ENCODE peak calls at places on chromosomes 6 and 20, in four cellular contexts. H, T, C and F are unnamed samples.

GRCh38 chr20:42610070-42610469 is 579.6 kb downstream of the PTPRT start:
- DNase-seq in C (no peak), H (no peak), T (no peak), F (no peak)

GRCh38 chr6:1856381-1856780 is 246.7 kb downstream of the FOXC1 start:
- DNase-seq in T (no peak), C (no peak), H (no peak), F (no peak)

GRCh38 chr6:74447013-74447412 is 751.0 kb downstream of the CD109 start:
- DNase-seq in T (peak), C (no peak), H (no peak), F (no peak)

GRCh38 chr6:32852018-32852843 is 1.3 kb downstream of the TAP1 start:
- DNase-seq in C (no peak), H (no peak), T (no peak), F (peak)

GRCh38 chr6:399785-400517 is 8.4 kb downstream of the IRF4 start:
- DNase-seq in T (no peak), H (no peak), C (no peak), F (no peak)

GRCh38 chr6:152980656-152981055 is 2.2 kb downstream of the FBXO5 start:
- DNase-seq in H (no peak), C (no peak), T (no peak), F (no peak)

GRCh38 chr20:50320910-50321796 is 130.5 kb downstream of the CEBPB start:
- DNase-seq in C (peak), T (peak), H (peak), F (peak)

GRCh38 chr20:32588040-32588439 is 2.9 kb upstream of the NOL4L start:
- DNase-seq in T (no peak), C (no peak), H (no peak), F (no peak)

GRCh38 chr6:88238065-88238464 is 71.9 kb upstream of the CNR1 start:
- DNase-seq in T (peak), C (no peak), H (no peak), F (no peak)

GRCh38 chr6:52399511-52400315 is 20.4 kb upstream of the EFHC1 start:
- DNase-seq in H (peak), C (no peak), T (peak), F (peak)

GRCh38 chr6:108348655-108349349 is 53.9 kb downstream of the AFG1L start:
- DNase-seq in C (no peak), H (no peak), T (no peak), F (no peak)

GRCh38 chr6:85490516-85491248 is 40.8 kb downstream of the NT5E start:
- DNase-seq in H (no peak), T (no peak), C (no peak), F (peak)

GRCh38 chr6:99344289-99344688 is 5.2 kb downstream of the FAXC start:
- DNase-seq in C (no peak), T (no peak), H (no peak), F (no peak)

GRCh38 chr20:62688083-62688482 is 20.6 kb upstream of the NTSR1 start:
- DNase-seq in H (no peak), T (no peak), C (no peak), F (no peak)

GRCh38 chr6:32854376-32855178 is 585 bp downstream of the PSMB9 start:
- DNase-seq in T (no peak), C (no peak), H (peak), F (peak)

GRCh38 chr6:106356382-106356781 is 4.1 kb upstream of the CRYBG1 start:
- DNase-seq in C (no peak), H (no peak), T (no peak), F (no peak)

GRCh38 chr6:41731561-41732086 is 3.8 kb downstream of the TFEB start:
- DNase-seq in T (no peak), C (no peak), H (no peak), F (no peak)

GRCh38 chr20:32959351-32960221 is 44.6 kb downstream of the SUN5 start:
- DNase-seq in T (no peak), C (peak), H (no peak), F (no peak)

GRCh38 chr6:158500016-158500735 is 59.7 kb upstream of the TMEM181 start:
- DNase-seq in T (no peak), H (no peak), C (no peak), F (peak)

GRCh38 chr6:1834641-1835516 is 225.2 kb downstream of the FOXC1 start:
- DNase-seq in T (no peak), C (no peak), H (no peak), F (no peak)

GRCh38 chr6:149190228-149190831 is 127.2 kb upstream of the TAB2 start:
- DNase-seq in H (peak), C (no peak), T (peak), F (no peak)
- TF ChIP-seq CTCF in H (no peak), C (peak), T (no peak), F (no peak)

GRCh38 chr20:38135641-38136420 is 29.2 kb downstream of the TGM2 start:
- DNase-seq in C (peak), H (no peak), T (no peak), F (no peak)
- H3K27ac ChIP-seq in C (peak), H (no peak), T (peak), F (no peak)

DNA sequence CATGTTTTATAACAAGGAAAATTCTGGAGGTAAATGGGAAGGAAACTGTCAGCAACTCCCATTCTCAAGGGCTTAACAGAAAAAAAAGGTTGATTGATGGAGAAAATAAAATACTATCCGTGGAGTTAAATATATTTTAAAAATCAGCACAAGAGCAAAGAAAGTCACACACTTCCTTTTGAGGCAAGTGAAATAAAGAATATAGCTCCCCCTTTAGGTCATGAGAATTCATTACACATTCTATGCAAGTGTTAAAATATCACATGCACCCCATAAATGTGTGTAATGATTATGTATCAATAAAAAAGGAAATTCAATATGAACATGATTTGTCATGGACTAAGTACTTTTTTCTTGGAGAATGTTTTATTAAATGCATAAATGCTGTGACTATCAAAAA is 349.2 kb downstream of the TPBG start:
- DNase-seq in H (no peak), T (no peak), C (no peak), F (peak)
- TF ChIP-seq CTCF in H (no peak), T (no peak), C (peak), F (peak)

GRCh38 chr6:134060491-134061106 is 8.2 kb upstream of the SLC2A12 start:
- DNase-seq in H (no peak), C (no peak), T (peak), F (peak)
- H3K27ac ChIP-seq in H (no peak), C (peak), T (peak), F (peak)

GRCh38 chr6:126632271-126632670 is 292.4 kb downstream of the CENPW start:
- DNase-seq in H (no peak), T (no peak), C (no peak), F (no peak)

GRCh38 chr6:126625019-126625418 is 285.1 kb downstream of the CENPW start:
- DNase-seq in H (no peak), C (no peak), T (peak), F (peak)

GRCh38 chr6:126631343-126631742 is 291.4 kb downstream of the CENPW start:
- DNase-seq in T (no peak), H (no peak), C (no peak), F (no peak)

GRCh38 chr6:126633362-126633761 is 293.4 kb downstream of the CENPW start:
- DNase-seq in H (no peak), C (no peak), T (no peak), F (no peak)

GRCh38 chr6:126628125-126628524 is 288.2 kb downstream of the CENPW start:
- DNase-seq in H (no peak), C (no peak), T (peak), F (no peak)
- TF ChIP-seq CTCF in H (no peak), C (no peak), T (no peak), F (no peak)